ENCODE peak calls at places on chromosomes 2 and 18, in seven cellular contexts. C is ACHN; K is effector memory CD8-positive, alpha-beta T cell; E is stimulated activated CD4-positive, alpha-beta T cell treated with anti-CD3 and anti-CD28 coated beads, Interleukin-4, amount 100 ng/mL, for 24 hours; M is activated CD4-positive, CD25-positive, alpha-beta regulatory T cell treated with anti-CD3 and anti-CD28 coated beads, Interleukin-2, amount 50 U/mL, for 72 hours; N is GM23248; D is GF-D8. G is an unnamed sample.

GRCh38 chr2:196225213-196225612 is 53.8 kb upstream of the STK17B start:
- DNase-seq in C (no peak), K (no peak), E (no peak), M (no peak), N (peak; percentile 81), D (no peak), G (no peak)

GRCh38 chr18:23825978-23826405 is 136.7 kb downstream of the LAMA3 start:
- DNase-seq in C (peak; percentile 94), K (no peak), E (no peak), M (no peak), N (peak; percentile 95), D (no peak), G (no peak)

GRCh38 chr2:173669271-173669853 is 295.8 kb downstream of the SP3 start:
- DNase-seq in C (no peak), K (no peak), E (no peak), M (no peak), N (peak; percentile 37), D (no peak), G (no peak)

GRCh38 chr2:164954954-164955701 is at the start of gene SLC38A11:
- DNase-seq in C (peak; percentile 52), K (no peak), E (no peak), M (no peak), N (peak; percentile 67), D (no peak), G (no peak)

GRCh38 chr18:48100712-48101165 is 170.3 kb upstream of the SMAD2 start:
- DNase-seq in C (no peak), K (no peak), E (no peak), M (no peak), N (no peak), D (no peak), G (no peak)

GRCh38 chr18:32040936-32041335 is 22.3 kb downstream of the RNF125 start:
- DNase-seq in C (no peak), K (peak; percentile 41), E (peak; percentile 37), M (no peak), N (no peak), D (peak; percentile 98), G (no peak)

GRCh38 chr2:197946562-197946961 is 142.2 kb downstream of the PLCL1 start:
- DNase-seq in C (no peak), K (no peak), E (no peak), M (no peak), N (peak; percentile 39), D (no peak), G (no peak)

GRCh38 chr2:98511981-98512380 is 67.3 kb downstream of the INPP4A start:
- DNase-seq in C (no peak), K (no peak), E (no peak), M (no peak), N (no peak), D (no peak), G (no peak)

GRCh38 chr2:238518127-238518827 is 91.5 kb downstream of the ASB1 start:
- DNase-seq in C (no peak), K (no peak), E (no peak), M (no peak), N (peak; percentile 95), D (no peak), G (no peak)

GRCh38 chr2:105388971-105389381 is 9.9 kb downstream of the FHL2 start:
- DNase-seq in C (no peak), K (no peak), E (no peak), M (no peak), N (peak; percentile 85), D (no peak), G (no peak)

GRCh38 chr2:174916270-174916930 is 88.8 kb downstream of the CHN1 start:
- DNase-seq in C (no peak), K (no peak), E (no peak), M (no peak), N (no peak), D (no peak), G (no peak)

GRCh38 chr18:58639751-58640427 is 11.0 kb upstream of the ALPK2 start:
- DNase-seq in C (no peak), K (no peak), E (no peak), M (no peak), N (peak; percentile 68), D (no peak), G (no peak)

GRCh38 chr2:170369894-170370293 is 191.9 kb downstream of the MYO3B start:
- DNase-seq in C (peak; percentile 34), K (no peak), E (no peak), M (no peak), N (peak; percentile 47), D (no peak), G (no peak)

GRCh38 chr18:8788503-8789429 is 83.4 kb downstream of the MTCL1 start:
- DNase-seq in C (no peak), K (no peak), E (no peak), M (no peak), N (no peak), D (no peak), G (no peak)

GRCh38 chr2:199818754-199819153 is 32.2 kb downstream of the FTCDNL1 start:
- DNase-seq in C (no peak), K (no peak), E (no peak), M (no peak), N (no peak), D (no peak), G (no peak)

GRCh38 chr2:185433824-185434223 is 304.8 kb upstream of the FSIP2 start:
- DNase-seq in C (no peak), K (no peak), E (no peak), M (no peak), N (no peak), D (no peak), G (no peak)

GRCh38 chr2:64288321-64288931 is 144.2 kb upstream of the PELI1 start:
- DNase-seq in C (no peak), K (no peak), E (no peak), M (no peak), N (peak; percentile 89), D (no peak), G (no peak)

GRCh38 chr2:230230087-230230486 is 4.6 kb downstream of the SP140 start:
- DNase-seq in C (peak; percentile 99), K (no peak), E (no peak), M (no peak), N (peak; percentile 3), D (no peak), G (no peak)

GRCh38 chr2:232502513-232502900 is 14.9 kb upstream of the ECEL1 start:
- DNase-seq in C (no peak), K (no peak), E (no peak), M (no peak), N (peak; percentile 31), D (no peak), G (no peak)

GRCh38 chr2:68127358-68128242 is 30.1 kb upstream of the PNO1 start:
- DNase-seq in C (no peak), K (no peak), E (no peak), M (no peak), N (no peak), D (no peak), G (no peak)

GRCh38 chr2:75199428-75200011 is at the start of gene TACR1:
- DNase-seq in C (peak; percentile 32), K (no peak), E (peak; percentile 27), M (no peak), N (peak; percentile 85), D (no peak), G (peak; percentile 73)

GRCh38 chr2:8263931-8264330 is 417.9 kb upstream of the ID2 start:
- DNase-seq in C (no peak), K (no peak), E (no peak), M (no peak), N (no peak), D (no peak), G (no peak)

GRCh38 chr2:20579866-20580265 is 71.0 kb downstream of the HS1BP3 start:
- DNase-seq in C (no peak), K (no peak), E (no peak), M (no peak), N (no peak), D (peak; percentile 13), G (peak; percentile 76)

GRCh38 chr2:108069515-108070310 is 83.4 kb downstream of the SLC5A7 start:
- DNase-seq in C (no peak), K (no peak), E (no peak), M (no peak), N (no peak), D (no peak), G (no peak)

GRCh38 chr2:9714630-9715214 is 83.9 kb upstream of the YWHAQ start:
- DNase-seq in C (no peak), K (no peak), E (no peak), M (peak; percentile 24), N (no peak), D (no peak), G (peak; percentile 74)

GRCh38 chr2:134479696-134480330 is 225.9 kb downstream of the MGAT5 start:
- DNase-seq in C (no peak), K (no peak), E (no peak), M (no peak), N (no peak), D (no peak), G (no peak)

G was measured in lower lobe of right lung.